ENCODE peak calls at places on chromosomes 3 and 15, in nine cellular contexts. G is ovary, M is GM12865, D is lung, S is heart left ventricle, V is fibroblast of the aortic adventitia, O is mesendoderm, T is H7, X is HFF-Myc. W is an unnamed sample.

GRCh38 chr15:36951747-36952247 is 148.6 kb downstream of the MEIS2 start:
- DNase-seq in G (no peak), M (no peak), D (no peak), S (no peak), V (peak), O (no peak), T (no peak), X (peak), W (no peak)

GRCh38 chr3:72004749-72005292 is 219.9 kb upstream of the PROK2 start:
- DNase-seq in G (no peak), M (no peak), D (no peak), S (no peak), V (peak), O (no peak), T (no peak), X (no peak), W (no peak)

GRCh38 chr3:12810013-12810780 is 13.7 kb downstream of the CAND2 start:
- DNase-seq in G (peak), M (peak), D (peak), S (peak), V (peak), O (peak), T (peak), X (peak), W (peak)

GRCh38 chr15:74906193-74906449 is 530 bp downstream of the FAM219B start:
- DNase-seq in G (no peak), M (peak), D (peak), S (no peak), V (peak), O (no peak), T (no peak), X (no peak), W (no peak)

GRCh38 chr3:58998476-58999117 is 51.2 kb downstream of the CFAP20DC start:
- DNase-seq in G (no peak), M (peak), D (no peak), S (no peak), V (peak), O (peak), T (no peak), X (peak), W (peak)

GRCh38 chr15:66237513-66238235 is 15.9 kb downstream of the MEGF11 start:
- DNase-seq in G (no peak), M (no peak), D (no peak), S (no peak), V (no peak), O (peak), T (peak), X (no peak), W (no peak)

GRCh38 chr3:196502775-196503181 is 790 bp downstream of the RNF168 start:
- DNase-seq in G (peak), M (peak), D (peak), S (peak), V (peak), O (no peak), T (peak), X (peak), W (peak)

GRCh38 chr15:51193526-51193925 is 98.8 kb upstream of the TNFAIP8L3 start:
- DNase-seq in G (no peak), M (no peak), D (no peak), S (no peak), V (peak), O (no peak), T (no peak), X (no peak), W (no peak)

GRCh38 chr3:149332227-149332765 is 1.1 kb downstream of the TM4SF18 start:
- DNase-seq in G (no peak), M (no peak), D (no peak), S (no peak), V (peak), O (no peak), T (no peak), X (no peak), W (no peak)

GRCh38 chr15:78811124-78811824 is at the start of gene ADAMTS7:
- DNase-seq in G (peak), M (peak), D (peak), S (peak), V (peak), O (peak), T (peak), X (peak), W (no peak)

GRCh38 chr15:98120561-98120960 is 160.1 kb downstream of the ARRDC4 start:
- DNase-seq in G (no peak), M (no peak), D (no peak), S (no peak), V (no peak), O (peak), T (no peak), X (no peak), W (no peak)

GRCh38 chr3:43858052-43858701 is 167.4 kb downstream of the ABHD5 start:
- DNase-seq in G (no peak), M (no peak), D (no peak), S (no peak), V (no peak), O (peak), T (peak), X (no peak), W (no peak)

GRCh38 chr3:128217702-128218475 is 64.6 kb downstream of the EEFSEC start:
- DNase-seq in G (no peak), M (peak), D (no peak), S (no peak), V (peak), O (no peak), T (no peak), X (no peak), W (peak)

GRCh38 chr3:177905895-177906511 is 630.2 kb upstream of the KCNMB2 start:
- DNase-seq in G (no peak), M (no peak), D (no peak), S (no peak), V (peak), O (peak), T (peak), X (no peak), W (no peak)

GRCh38 chr15:71591057-71591456 is 219.3 kb upstream of the NR2E3 start:
- DNase-seq in G (no peak), M (no peak), D (no peak), S (no peak), V (no peak), O (peak), T (peak), X (no peak), W (no peak)

GRCh38 chr3:162517110-162517509 is 1020.5 kb downstream of the OTOL1 start:
- DNase-seq in G (no peak), M (no peak), D (no peak), S (no peak), V (peak), O (no peak), T (no peak), X (no peak), W (no peak)

GRCh38 chr15:49179433-49180190 is 9.6 kb downstream of the GALK2 start:
- DNase-seq in G (no peak), M (no peak), D (no peak), S (no peak), V (no peak), O (no peak), T (no peak), X (no peak), W (no peak)

GRCh38 chr3:39346785-39347585 is 17.5 kb downstream of the CCR8 start:
- DNase-seq in G (no peak), M (peak), D (no peak), S (no peak), V (no peak), O (no peak), T (no peak), X (no peak), W (no peak)

GRCh38 chr3:67463656-67464055 is 190.8 kb downstream of the SUCLG2 start:
- DNase-seq in G (no peak), M (no peak), D (no peak), S (no peak), V (no peak), O (no peak), T (no peak), X (no peak), W (no peak)

GRCh38 chr3:127197300-127198150 is 4.6 kb downstream of the PRR23E start:
- DNase-seq in G (no peak), M (no peak), D (peak), S (no peak), V (no peak), O (no peak), T (peak), X (no peak), W (no peak)

GRCh38 chr3:50519471-50520089 is 16.1 kb upstream of the CACNA2D2 start:
- DNase-seq in G (peak), M (peak), D (peak), S (peak), V (peak), O (peak), T (peak), X (no peak), W (peak)

GRCh38 chr3:170109579-170110293 is 71.8 kb downstream of the PHC3 start:
- DNase-seq in G (no peak), M (no peak), D (no peak), S (no peak), V (no peak), O (no peak), T (no peak), X (no peak), W (no peak)

GRCh38 chr3:184524981-184525336 is 36.6 kb upstream of the EPHB3 start:
- DNase-seq in G (no peak), M (no peak), D (no peak), S (no peak), V (no peak), O (peak), T (peak), X (no peak), W (no peak)

GRCh38 chr15:72754096-72754495 is 29.5 kb downstream of the ADPGK start:
- DNase-seq in G (no peak), M (no peak), D (no peak), S (no peak), V (no peak), O (no peak), T (no peak), X (no peak), W (no peak)

GRCh38 chr3:129039271-129040038 is 21.1 kb upstream of the GP9 start:
- DNase-seq in G (peak), M (no peak), D (no peak), S (peak), V (no peak), O (no peak), T (peak), X (no peak), W (no peak)

GRCh38 chr15:83653639-83654378 is at the start of gene ADAMTSL3:
- DNase-seq in G (peak), M (no peak), D (peak), S (peak), V (peak), O (peak), T (peak), X (no peak), W (no peak)

GRCh38 chr3:131454501-131454900 is 48.3 kb downstream of the MRPL3 start:
- DNase-seq in G (no peak), M (no peak), D (no peak), S (no peak), V (peak), O (no peak), T (no peak), X (no peak), W (no peak)

GRCh38 chr15:29682361-29682760 is 139.9 kb downstream of the TJP1 start:
- DNase-seq in G (no peak), M (no peak), D (no peak), S (no peak), V (no peak), O (no peak), T (no peak), X (no peak), W (no peak)

GRCh38 chr3:180743813-180744212 is 64.5 kb upstream of the CCDC39 start:
- DNase-seq in G (no peak), M (no peak), D (no peak), S (no peak), V (no peak), O (no peak), T (no peak), X (no peak), W (no peak)

GRCh38 chr3:59812778-59813558 is 763.1 kb upstream of the CFAP20DC start:
- DNase-seq in G (no peak), M (no peak), D (no peak), S (no peak), V (peak), O (peak), T (peak), X (no peak), W (no peak)

GRCh38 chr15:74817370-74817737 is 4.7 kb downstream of the LMAN1L start:
- DNase-seq in G (no peak), M (peak), D (no peak), S (peak), V (no peak), O (peak), T (peak), X (peak), W (no peak)

GRCh38 chr3:96869316-96869715 is 54.9 kb downstream of the EPHA6 start:
- DNase-seq in G (no peak), M (no peak), D (no peak), S (no peak), V (no peak), O (no peak), T (no peak), X (no peak), W (no peak)

GRCh38 chr3:45896956-45897355 is 10.6 kb downstream of the CCR9 start:
- DNase-seq in G (no peak), M (no peak), D (no peak), S (no peak), V (peak), O (no peak), T (no peak), X (no peak), W (no peak)

GRCh38 chr3:142542054-142542453 is 36.5 kb downstream of the ATR start:
- DNase-seq in G (no peak), M (no peak), D (no peak), S (no peak), V (peak), O (peak), T (no peak), X (no peak), W (no peak)

GRCh38 chr3:46935168-46935858 is 41.2 kb downstream of the CCDC12 start:
- DNase-seq in G (peak), M (no peak), D (peak), S (peak), V (peak), O (peak), T (peak), X (peak), W (no peak)

GRCh38 chr3:135860761-135861160 is 104.8 kb upstream of the PPP2R3A start:
- DNase-seq in G (no peak), M (no peak), D (no peak), S (no peak), V (peak), O (no peak), T (no peak), X (no peak), W (no peak)

DNA sequence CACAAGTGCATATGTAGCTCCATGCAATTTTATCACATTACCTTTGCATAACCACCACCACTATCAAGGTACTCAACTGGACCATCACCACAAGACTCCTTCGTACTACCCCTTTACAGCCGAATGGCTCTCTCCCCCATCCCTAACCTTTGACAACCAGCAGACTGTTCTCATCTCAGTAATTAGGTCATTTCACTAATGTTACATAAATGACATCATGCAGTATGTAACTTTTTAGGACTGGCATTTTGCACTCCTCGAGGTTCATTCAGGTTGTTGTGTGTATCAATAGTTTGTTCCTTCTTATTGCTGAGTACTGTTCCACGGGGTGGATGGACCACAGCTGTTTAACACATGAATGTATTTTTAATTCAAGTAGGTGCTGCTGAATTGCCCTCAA is 121.8 kb upstream of the SLC6A11 start:
- DNase-seq in G (no peak), M (no peak), D (no peak), S (no peak), V (no peak), O (no peak), T (no peak), X (no peak), W (no peak)
- H3K4me3 ChIP-seq in G (no peak), M (no peak), D (no peak), S (no peak), V (no peak), O (no peak), T (no peak), X (no peak), W (no peak)

GRCh38 chr3:14404396-14405119 is 2.2 kb downstream of the SLC6A6 start:
- DNase-seq in G (no peak), M (no peak), D (no peak), S (no peak), V (no peak), O (no peak), T (no peak), X (no peak), W (no peak)
- H3K4me3 ChIP-seq in G (peak), M (peak), D (no peak), S (peak), V (peak), O (no peak), T (peak), X (peak), W (peak)

DNA sequence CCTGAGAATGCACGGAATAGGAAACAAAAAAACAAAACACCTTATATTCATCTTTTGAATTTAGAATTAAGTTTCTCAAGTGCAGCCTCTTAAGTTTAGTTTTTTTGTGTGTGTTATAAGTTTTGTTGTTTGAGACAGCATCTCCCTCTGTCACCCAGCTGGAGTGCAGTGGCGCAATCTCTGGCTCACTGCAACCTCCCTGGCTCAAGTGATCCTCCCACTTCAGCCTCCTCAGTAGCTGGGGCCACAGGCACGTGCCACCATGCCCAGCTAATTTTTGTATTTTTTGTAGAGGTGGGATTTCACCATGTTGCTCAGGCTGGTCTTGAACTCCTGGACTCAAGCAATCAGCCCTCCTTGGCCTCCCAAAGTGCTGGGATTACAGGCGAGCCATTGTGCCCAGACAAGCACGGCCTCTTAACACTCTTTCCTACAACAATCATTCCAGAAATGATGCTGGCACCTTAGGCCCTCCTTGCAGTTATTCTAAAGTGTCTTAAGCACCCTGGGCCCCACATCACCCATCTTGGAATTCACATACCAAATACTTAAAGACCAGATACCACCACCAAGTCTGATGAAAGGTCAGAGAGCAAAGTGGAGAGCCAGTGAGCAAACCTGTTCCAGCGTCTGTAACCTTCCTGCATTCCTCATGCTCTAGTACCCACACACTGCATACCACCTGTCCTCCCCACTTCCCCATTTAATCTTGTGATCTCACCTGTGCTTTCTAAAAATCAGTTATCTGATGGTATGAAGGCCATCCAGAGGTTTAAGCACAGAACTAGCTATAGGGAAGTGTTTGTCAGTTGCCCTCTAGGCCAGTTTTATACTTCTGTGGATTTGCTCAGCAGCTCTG is 6.9 kb upstream of the SPG11 start:
- DNase-seq in G (no peak), M (no peak), D (no peak), S (no peak), V (no peak), O (no peak), T (no peak), X (no peak), W (no peak)
- H3K4me3 ChIP-seq in G (no peak), M (no peak), D (no peak), S (no peak), V (no peak), O (no peak), T (no peak), X (no peak), W (no peak)

GRCh38 chr3:40456940-40457823 is at the start of gene RPL14:
- DNase-seq in G (peak), M (peak), D (peak), S (peak), V (peak), O (peak), T (peak), X (peak), W (peak)

GRCh38 chr3:40455328-40455727 is 1.8 kb upstream of the RPL14 start:
- DNase-seq in G (no peak), M (no peak), D (no peak), S (no peak), V (no peak), O (no peak), T (no peak), X (no peak), W (no peak)

GRCh38 chr3:40453933-40454332 is 3.2 kb upstream of the RPL14 start:
- DNase-seq in G (no peak), M (no peak), D (no peak), S (no peak), V (no peak), O (no peak), T (no peak), X (no peak), W (no peak)

GRCh38 chr3:40456279-40456939 is 730 bp upstream of the RPL14 start:
- DNase-seq in G (peak), M (no peak), D (no peak), S (no peak), V (no peak), O (no peak), T (no peak), X (no peak), W (no peak)

GRCh38 chr3:40458473-40458872 is 1.3 kb downstream of the RPL14 start:
- DNase-seq in G (no peak), M (no peak), D (no peak), S (no peak), V (no peak), O (no peak), T (no peak), X (no peak), W (no peak)
- H3K4me3 ChIP-seq in G (peak), M (peak), D (no peak), S (no peak), V (peak), O (peak), T (peak), X (peak), W (peak)

GRCh38 chr15:56243117-56243773 is 434 bp downstream of the RFX7 start:
- DNase-seq in G (peak), M (peak), D (peak), S (peak), V (no peak), O (peak), T (peak), X (no peak), W (no peak)

GRCh38 chr15:56244237-56244810 is 645 bp upstream of the RFX7 start:
- DNase-seq in G (peak), M (peak), D (peak), S (peak), V (peak), O (peak), T (peak), X (peak), W (no peak)

GRCh38 chr15:56243774-56244236 is at the start of gene RFX7:
- DNase-seq in G (peak), M (peak), D (peak), S (peak), V (peak), O (peak), T (peak), X (no peak), W (no peak)

GRCh38 chr15:56245871-56246814 is 2.5 kb upstream of the RFX7 start:
- DNase-seq in G (peak), M (peak), D (peak), S (peak), V (peak), O (peak), T (peak), X (peak), W (peak)

DNA sequence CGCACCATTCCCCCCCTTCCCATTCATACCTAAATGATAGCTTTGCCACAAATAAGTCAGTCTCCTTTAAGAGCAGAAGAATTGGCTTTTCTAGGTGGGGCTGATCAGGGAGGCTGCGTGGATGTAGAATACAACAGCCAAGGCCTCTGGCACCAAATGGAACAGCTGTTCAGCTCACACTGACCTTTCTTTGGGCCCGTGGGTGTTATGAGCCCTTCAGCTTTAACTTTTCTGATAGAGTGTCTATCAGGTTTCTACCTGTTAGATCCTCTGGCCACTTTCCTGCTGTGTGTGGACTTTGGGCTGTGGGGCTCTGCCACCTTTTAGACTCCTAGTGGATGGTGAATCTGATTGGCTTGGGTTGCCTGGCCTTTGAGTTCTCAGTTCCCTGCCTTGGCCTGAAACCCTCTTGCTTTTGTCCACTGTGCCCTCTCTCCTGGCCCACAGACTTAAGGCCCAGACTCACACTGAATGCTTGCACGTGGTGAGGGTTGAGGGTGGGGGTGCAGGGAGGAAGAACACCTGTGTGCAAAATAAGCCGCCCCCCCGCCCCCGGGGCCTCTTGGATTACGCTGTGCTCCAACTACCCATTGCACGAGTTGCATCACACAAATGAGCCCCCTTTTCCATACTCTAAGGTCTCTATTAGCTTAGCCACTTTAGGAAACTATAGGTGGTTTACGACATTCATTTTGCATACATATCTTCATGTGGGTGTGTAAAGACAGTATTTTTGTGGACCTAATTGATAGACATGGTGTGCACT is 1.3 kb upstream of the RFX7 start:
- DNase-seq in G (peak), M (peak), D (no peak), S (peak), V (peak), O (peak), T (peak), X (no peak), W (no peak)
- H3K4me3 ChIP-seq in G (peak), M (peak), D (no peak), S (peak), V (peak), O (no peak), T (peak), X (peak), W (peak)

W was measured in GM12864.